ENCODE peak calls at places on chromosomes 13 and 19, in six cellular contexts. S is SK-N-SH, D is H1, E is K562, X is HepG2, Z is GM12878. Y is an unnamed sample.

GRCh38 chr13:26837997-26838396 is 77.4 kb upstream of the GPR12 start:
- DNase-seq in E (no peak), S (no peak), D (no peak), X (no peak), Z (no peak), Y (no peak)

GRCh38 chr13:59480857-59481256 is 682.9 kb downstream of the DIAPH3 start:
- DNase-seq in D (no peak), X (no peak), S (peak), Z (no peak), E (no peak), Y (no peak)

GRCh38 chr13:113413178-113413897 is 40.0 kb downstream of the ADPRHL1 start:
- DNase-seq in X (no peak), E (no peak), D (no peak), S (no peak), Z (no peak), Y (no peak)

GRCh38 chr19:14081797-14082674 is 3.5 kb downstream of the C19orf67 start:
- DNase-seq in D (no peak), S (no peak), Z (no peak), E (no peak), X (no peak), Y (no peak)

GRCh38 chr19:35253316-35254286 is 4.8 kb downstream of the LSR start:
- DNase-seq in D (peak), S (no peak), Z (no peak), X (peak), E (no peak), Y (no peak)

GRCh38 chr13:101977475-101977874 is 424.4 kb downstream of the FGF14 start:
- DNase-seq in X (no peak), Z (no peak), E (no peak), S (peak), D (no peak), Y (no peak)

GRCh38 chr13:113813749-113814434 is 50.0 kb downstream of the GAS6 start:
- DNase-seq in S (no peak), X (no peak), Z (no peak), D (no peak), E (no peak), Y (no peak)

GRCh38 chr19:42282036-42282762 is 13.1 kb downstream of the CIC start:
- DNase-seq in X (no peak), E (no peak), Z (no peak), D (peak), S (no peak), Y (no peak)

GRCh38 chr19:48900477-48901452 is 653 bp downstream of the NUCB1 start:
- DNase-seq in X (peak), Z (no peak), D (no peak), S (peak), E (no peak), Y (peak)

GRCh38 chr19:47036233-47036651 is 12.2 kb downstream of the TMEM160 start:
- DNase-seq in Z (no peak), S (no peak), E (no peak), X (no peak), D (no peak), Y (peak)

GRCh38 chr13:73924607-73925006 is 209.6 kb downstream of the KLF12 start:
- DNase-seq in S (no peak), D (no peak), Z (peak), E (no peak), X (no peak), Y (no peak)

GRCh38 chr13:72842991-72843390 is 61.1 kb downstream of the PIBF1 start:
- DNase-seq in S (no peak), E (no peak), X (no peak), Z (no peak), D (no peak), Y (no peak)

GRCh38 chr13:72839831-72840426 is 58.0 kb downstream of the PIBF1 start:
- DNase-seq in D (peak), Z (peak), X (peak), S (peak), E (peak), Y (peak)
- TF ChIP-seq GABPA in D (no peak), Z (no peak), X (no peak), S (no peak), E (no peak), Y (no peak)

DNA sequence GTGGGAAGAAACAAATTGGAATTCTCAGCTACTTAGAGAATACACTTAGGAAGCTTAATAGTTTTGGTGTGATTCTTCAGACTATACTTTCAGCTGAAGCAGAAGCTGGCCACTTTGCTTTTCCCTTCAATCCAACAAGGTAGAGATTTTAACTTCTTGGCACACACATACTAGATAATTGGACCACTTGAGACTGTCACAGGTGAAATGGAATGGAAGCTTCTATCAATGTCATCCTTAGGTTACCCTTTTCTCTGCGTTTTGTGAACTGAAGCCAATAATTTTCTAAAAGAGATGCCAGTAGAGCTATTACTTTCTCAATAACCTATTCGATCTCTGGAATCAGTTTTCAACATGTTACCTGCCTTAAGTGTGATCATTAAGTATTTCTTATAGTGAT is 405.3 kb downstream of the PCDH20 start:
- DNase-seq in X (no peak), Z (no peak), E (no peak), D (no peak), S (no peak), Y (no peak)
- TF ChIP-seq CTCF in X (no peak), Z (no peak), E (no peak), D (no peak), S (no peak), Y (no peak)

GRCh38 chr13:21676611-21677021 is 5.7 kb downstream of the FGF9 start:
- DNase-seq in Z (no peak), S (peak), E (no peak), D (peak), X (no peak), Y (no peak)

GRCh38 chr13:21677075-21677628 is 6.3 kb downstream of the FGF9 start:
- DNase-seq in D (no peak), Z (no peak), S (no peak), E (no peak), X (no peak), Y (no peak)

GRCh38 chr13:21673592-21674270 is 2.9 kb downstream of the FGF9 start:
- DNase-seq in X (no peak), E (peak), S (peak), Z (no peak), D (peak), Y (no peak)

GRCh38 chr13:21674271-21675009 is 3.6 kb downstream of the FGF9 start:
- DNase-seq in D (peak), X (no peak), Z (no peak), E (peak), S (peak), Y (no peak)

DNA sequence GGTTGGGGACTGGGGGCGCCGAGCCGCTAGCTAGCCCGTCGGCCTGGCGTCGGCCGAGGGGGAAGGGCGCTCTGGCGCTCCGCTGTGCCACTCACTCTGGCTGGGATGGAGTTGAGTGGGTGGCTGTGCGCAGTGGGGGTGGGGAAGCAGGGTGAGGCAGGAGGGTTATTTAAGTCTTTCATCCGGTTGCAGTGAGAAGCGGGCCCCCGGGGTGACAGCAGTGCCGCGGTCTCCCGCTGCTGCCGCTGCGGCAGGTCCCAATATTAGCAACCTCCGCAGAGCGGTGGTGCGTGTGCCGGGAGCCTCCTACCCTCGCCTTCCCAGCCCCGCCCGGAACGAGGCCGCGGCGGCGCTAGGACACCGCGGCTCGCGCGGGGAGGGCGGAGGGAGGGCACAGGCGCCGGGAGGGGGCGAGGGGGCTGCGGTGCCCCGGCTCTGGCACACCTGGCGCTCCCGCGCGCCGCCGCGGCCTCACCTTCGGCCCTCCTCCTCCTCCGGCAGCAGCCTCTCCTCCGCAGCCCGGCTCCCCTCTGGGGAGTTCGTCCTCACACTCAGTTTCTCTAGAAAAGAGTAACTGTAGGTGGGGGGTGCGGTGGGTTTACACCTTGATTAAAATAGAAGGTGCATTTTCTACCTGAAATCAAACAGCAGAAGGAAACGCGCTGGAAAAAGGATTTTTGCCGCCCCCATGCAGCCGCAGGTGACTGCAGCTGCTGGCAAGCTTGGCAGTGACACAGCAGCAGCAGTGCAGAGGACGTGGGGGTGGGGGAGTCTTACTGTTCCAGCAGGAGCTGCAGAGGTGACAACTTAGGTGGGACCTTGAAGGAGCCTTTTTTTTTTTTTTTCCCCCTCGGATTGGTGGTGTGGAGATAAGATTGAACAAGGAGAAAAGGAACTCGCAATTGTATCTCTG is 4.5 kb downstream of the FGF9 start:
- DNase-seq in E (no peak), D (peak), X (no peak), Z (no peak), S (peak), Y (no peak)
- TF ChIP-seq GABPA in E (no peak), D (no peak), X (no peak), Z (no peak), S (no peak), Y (no peak)

DNA sequence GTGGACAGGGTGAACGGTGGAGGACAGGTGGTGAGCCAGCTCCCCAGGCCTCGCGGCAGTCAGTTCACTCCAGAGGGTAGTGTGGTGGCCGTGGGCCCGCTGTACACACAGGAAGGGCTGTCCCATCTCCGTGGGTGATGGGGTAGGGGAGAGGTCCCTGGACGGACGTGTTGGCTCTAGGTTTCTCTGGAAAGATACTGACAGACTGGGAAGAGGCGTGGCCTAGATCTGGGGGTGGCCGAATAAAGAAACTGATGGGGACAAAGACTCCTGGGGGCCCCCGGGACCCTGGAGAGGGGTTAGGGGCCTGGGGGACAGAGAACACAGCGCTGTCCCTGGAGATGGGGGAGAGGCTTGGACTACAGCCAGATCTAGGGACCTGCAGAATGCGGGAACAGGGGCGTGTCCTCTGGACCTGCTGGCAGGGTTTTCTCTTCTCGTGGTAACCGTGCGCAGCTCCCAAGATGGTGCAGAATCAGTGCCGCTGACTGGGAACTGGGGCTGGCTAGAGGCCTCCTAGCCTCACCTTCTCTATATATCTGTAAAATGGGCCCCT is 4.0 kb upstream of the PRAM1 start:
- DNase-seq in D (no peak), X (no peak), S (no peak), Z (no peak), E (peak), Y (no peak)
- TF ChIP-seq CTCF in D (no peak), X (no peak), S (no peak), Z (no peak), E (no peak), Y (no peak)

GRCh38 chr13:44252938-44253337 is 120.7 kb upstream of the SERP2 start:
- DNase-seq in D (no peak), Z (no peak), X (no peak), S (no peak), E (no peak), Y (no peak)
- TF ChIP-seq GABPA in D (no peak), Z (no peak), X (no peak), S (no peak), E (no peak), Y (no peak)

GRCh38 chr13:35957174-35957867 is 173.9 kb downstream of the DCLK1 start:
- DNase-seq in D (no peak), S (no peak), X (no peak), E (no peak), Z (no peak), Y (no peak)
- TF ChIP-seq CTCF in D (no peak), S (no peak), X (no peak), E (no peak), Z (no peak), Y (no peak)